ENCODE peak calls at places on chromosomes 12 and 14, in six cellular contexts. One of them, this sample, is unnamed.

GRCh38 chr14:61064866-61065265 is 83.8 kb downstream of the SLC38A6 start:
- DNase-seq in activated CD8-positive, alpha-beta memory T cell treated with anti-CD3 and anti-CD28 coated beads for 24 hours: no peak
- DNase-seq in SK-N-DZ: no peak
- DNase-seq in RWPE1: no peak
- DNase-seq in H9: no peak
- DNase-seq in substantia nigra: no peak
- DNase-seq in this sample: no peak

GRCh38 chr12:104276192-104277131 is 27.1 kb upstream of the EID3 start:
- DNase-seq in activated CD8-positive, alpha-beta memory T cell treated with anti-CD3 and anti-CD28 coated beads for 24 hours: no peak
- DNase-seq in SK-N-DZ: no peak
- DNase-seq in RWPE1: no peak
- DNase-seq in H9: no peak
- DNase-seq in substantia nigra: no peak
- DNase-seq in this sample: no peak

GRCh38 chr12:1776139-1776975 is 44.0 kb upstream of the LRTM2 start:
- DNase-seq in activated CD8-positive, alpha-beta memory T cell treated with anti-CD3 and anti-CD28 coated beads for 24 hours: no peak
- DNase-seq in SK-N-DZ: no peak
- DNase-seq in RWPE1: peak; percentile 88
- DNase-seq in H9: no peak
- DNase-seq in substantia nigra: no peak
- DNase-seq in this sample: no peak

GRCh38 chr12:6224550-6224949 is 24.4 kb downstream of the CD9 start:
- DNase-seq in activated CD8-positive, alpha-beta memory T cell treated with anti-CD3 and anti-CD28 coated beads for 24 hours: no peak
- DNase-seq in SK-N-DZ: no peak
- DNase-seq in RWPE1: no peak
- DNase-seq in H9: no peak
- DNase-seq in substantia nigra: peak; percentile 81
- DNase-seq in this sample: peak; percentile 84

GRCh38 chr14:81276699-81277069 is 55.9 kb upstream of the GTF2A1 start:
- DNase-seq in activated CD8-positive, alpha-beta memory T cell treated with anti-CD3 and anti-CD28 coated beads for 24 hours: no peak
- DNase-seq in SK-N-DZ: no peak
- DNase-seq in RWPE1: no peak
- DNase-seq in H9: no peak
- DNase-seq in substantia nigra: no peak
- DNase-seq in this sample: no peak

GRCh38 chr14:63542231-63542999 is 762 bp downstream of the PPP2R5E start:
- DNase-seq in activated CD8-positive, alpha-beta memory T cell treated with anti-CD3 and anti-CD28 coated beads for 24 hours: peak; percentile 60
- DNase-seq in SK-N-DZ: peak; percentile 11
- DNase-seq in RWPE1: peak; percentile 14
- DNase-seq in H9: peak; percentile 39
- DNase-seq in substantia nigra: peak; percentile 76
- DNase-seq in this sample: no peak

GRCh38 chr14:23640524-23641141 is 4.5 kb downstream of the DHRS2 start:
- DNase-seq in activated CD8-positive, alpha-beta memory T cell treated with anti-CD3 and anti-CD28 coated beads for 24 hours: no peak
- DNase-seq in SK-N-DZ: no peak
- DNase-seq in RWPE1: no peak
- DNase-seq in H9: peak; percentile 49
- DNase-seq in substantia nigra: peak; percentile 69
- DNase-seq in this sample: no peak

GRCh38 chr14:72638021-72638420 is 255.9 kb downstream of the DPF3 start:
- DNase-seq in activated CD8-positive, alpha-beta memory T cell treated with anti-CD3 and anti-CD28 coated beads for 24 hours: no peak
- DNase-seq in SK-N-DZ: no peak
- DNase-seq in RWPE1: peak; percentile 64
- DNase-seq in H9: no peak
- DNase-seq in substantia nigra: no peak
- DNase-seq in this sample: no peak

GRCh38 chr12:103928736-103929050 is 1.5 kb upstream of the HSP90B1 start:
- DNase-seq in activated CD8-positive, alpha-beta memory T cell treated with anti-CD3 and anti-CD28 coated beads for 24 hours: peak; percentile 75
- DNase-seq in SK-N-DZ: no peak
- DNase-seq in RWPE1: no peak
- DNase-seq in H9: no peak
- DNase-seq in substantia nigra: no peak
- DNase-seq in this sample: no peak

GRCh38 chr14:58572092-58572853 is 65.5 kb upstream of the DACT1 start:
- DNase-seq in activated CD8-positive, alpha-beta memory T cell treated with anti-CD3 and anti-CD28 coated beads for 24 hours: peak; percentile 65
- DNase-seq in SK-N-DZ: no peak
- DNase-seq in RWPE1: no peak
- DNase-seq in H9: no peak
- DNase-seq in substantia nigra: no peak
- DNase-seq in this sample: no peak

GRCh38 chr14:61616524-61617185 is 78.7 kb upstream of the HIF1A start:
- DNase-seq in activated CD8-positive, alpha-beta memory T cell treated with anti-CD3 and anti-CD28 coated beads for 24 hours: no peak
- DNase-seq in SK-N-DZ: no peak
- DNase-seq in RWPE1: no peak
- DNase-seq in H9: no peak
- DNase-seq in substantia nigra: no peak
- DNase-seq in this sample: no peak

This sample was measured in occipital lobe.